ENCODE peak calls at places on chromosomes 2 and 18, in eight cellular contexts. Z is hippocampal formation; E is sigmoid colon; W is BJ; A is substantia nigra; J is activated naive CD4-positive, alpha-beta T cell; N is fibroblast of the aortic adventitia; Y is cardiac muscle cell. L is an unnamed sample.

GRCh38 chr2:173964565-173965371 is 405 bp downstream of the SP3 start:
- DNase-seq in Y (peak; percentile 90), E (peak; percentile 97), Z (peak; percentile 85), A (peak; percentile 78), J (peak; percentile 80), N (peak; percentile 83), W (no peak), L (peak; percentile 84)

GRCh38 chr2:157725856-157726255 is 97.2 kb upstream of the ACVR1C start:
- DNase-seq in N (no peak), W (no peak), J (no peak), A (no peak), Y (no peak), Z (no peak), E (no peak), L (no peak)

GRCh38 chr18:79518683-79519128 is 123.0 kb downstream of the NFATC1 start:
- DNase-seq in A (no peak), J (no peak), Z (no peak), E (no peak), W (no peak), N (no peak), Y (no peak), L (no peak)

GRCh38 chr18:55096261-55097026 is 137.2 kb upstream of the CCDC68 start:
- DNase-seq in J (no peak), E (no peak), A (peak; percentile 17), Y (peak; percentile 41), Z (peak; percentile 28), W (peak; percentile 54), N (peak; percentile 69), L (no peak)

GRCh38 chr2:23554054-23554697 is 169.2 kb downstream of the KLHL29 start:
- DNase-seq in N (peak; percentile 68), E (peak; percentile 86), J (no peak), A (no peak), W (no peak), Z (no peak), Y (no peak), L (no peak)

GRCh38 chr2:7094113-7094760 is 177.0 kb downstream of the RNF144A start:
- DNase-seq in Z (no peak), A (no peak), W (no peak), Y (no peak), E (no peak), J (no peak), N (no peak), L (no peak)

GRCh38 chr2:237488295-237488694 is 1.2 kb downstream of the MLPH start:
- DNase-seq in N (no peak), Z (no peak), A (no peak), E (no peak), J (no peak), W (no peak), Y (no peak), L (no peak)

GRCh38 chr2:27921880-27922589 is 31.5 kb downstream of the BABAM2 start:
- DNase-seq in E (no peak), Y (no peak), W (no peak), J (no peak), A (no peak), Z (no peak), N (no peak), L (no peak)

GRCh38 chr18:8709248-8710059 is 4.1 kb downstream of the MTCL1 start:
- DNase-seq in A (no peak), E (no peak), J (no peak), Y (no peak), N (no peak), W (no peak), Z (no peak), L (no peak)

GRCh38 chr2:62672601-62673000 is 32.9 kb upstream of the EHBP1 start:
- DNase-seq in Y (peak; percentile 93), N (peak; percentile 92), A (no peak), E (no peak), J (no peak), W (no peak), Z (no peak), L (no peak)

GRCh38 chr2:150644298-150645067 is 157.0 kb upstream of the RND3 start:
- DNase-seq in Y (no peak), J (no peak), Z (no peak), W (no peak), N (peak; percentile 74), A (no peak), E (no peak), L (no peak)

GRCh38 chr2:118614856-118615255 is 232.6 kb downstream of the EN1 start:
- DNase-seq in Z (no peak), E (no peak), N (peak; percentile 60), Y (peak; percentile 19), A (no peak), W (no peak), J (no peak), L (no peak)

GRCh38 chr18:23498877-23499570 is 4.3 kb upstream of the RMC1 start:
- DNase-seq in A (peak; percentile 32), Z (peak; percentile 74), Y (peak; percentile 87), E (peak; percentile 75), W (no peak), N (peak; percentile 80), J (peak; percentile 41), L (peak; percentile 69)

GRCh38 chr2:208042041-208042440 is 16.7 kb upstream of the PLEKHM3 start:
- DNase-seq in W (no peak), J (no peak), Z (no peak), Y (no peak), N (peak; percentile 33), A (no peak), E (no peak), L (no peak)

GRCh38 chr18:49922228-49922627 is 108.9 kb upstream of the ACAA2 start:
- DNase-seq in Z (no peak), N (no peak), E (no peak), W (no peak), Y (no peak), A (no peak), J (no peak), L (no peak)

GRCh38 chr2:225841314-225841713 is 441.8 kb downstream of the NYAP2 start:
- DNase-seq in N (peak; percentile 11), A (no peak), E (no peak), W (no peak), J (no peak), Y (no peak), Z (no peak), L (no peak)

GRCh38 chr2:190333928-190334327 is 9.5 kb upstream of the INPP1 start:
- DNase-seq in E (no peak), Y (no peak), W (no peak), J (no peak), A (no peak), Z (no peak), N (no peak), L (no peak)

GRCh38 chr2:72533767-72534166 is 292.1 kb downstream of the EXOC6B start:
- DNase-seq in Y (no peak), W (no peak), J (no peak), N (peak; percentile 34), A (no peak), E (no peak), Z (no peak), L (no peak)

GRCh38 chr2:60585276-60585675 is 31.8 kb upstream of the BCL11A start:
- DNase-seq in Z (no peak), J (no peak), W (no peak), E (no peak), N (no peak), A (no peak), Y (no peak), L (no peak)

GRCh38 chr2:197904446-197904845 is 100.1 kb downstream of the PLCL1 start:
- DNase-seq in N (no peak), J (no peak), Y (no peak), E (no peak), W (no peak), Z (no peak), A (no peak), L (no peak)

GRCh38 chr2:118464546-118464945 is 376.3 kb downstream of the INSIG2 start:
- DNase-seq in A (no peak), N (no peak), W (no peak), J (no peak), E (no peak), Z (no peak), Y (no peak), L (no peak)

GRCh38 chr2:176419591-176420071 is 150.4 kb downstream of the MTX2 start:
- DNase-seq in Z (no peak), J (no peak), N (peak; percentile 61), E (no peak), A (no peak), Y (no peak), W (peak; percentile 52), L (no peak)

L was measured in GDM1.